ENCODE peak calls at places on chromosomes 2 and 18, in seven cellular contexts. T is NCI-H524, A is memory B cell, F is GM03348, X is upper lobe of right lung, Z is myocyte, D is NCI-H2029. J is an unnamed sample.

GRCh38 chr2:45361666-45362065 is 249.4 kb downstream of the SRBD1 start:
- DNase-seq in T (no peak), A (no peak), F (no peak), X (no peak), Z (no peak), D (no peak), J (no peak)

GRCh38 chr18:58863539-58864145 is 1.0 kb upstream of the ZNF532 start:
- DNase-seq in T (no peak), A (peak), F (peak), X (peak), Z (peak), D (peak), J (peak)

GRCh38 chr2:17615728-17616351 is 75.3 kb downstream of the VSNL1 start:
- DNase-seq in T (no peak), A (no peak), F (peak), X (no peak), Z (no peak), D (no peak), J (peak)

GRCh38 chr2:237524631-237525030 is 37.6 kb downstream of the MLPH start:
- DNase-seq in T (no peak), A (no peak), F (no peak), X (no peak), Z (no peak), D (no peak), J (no peak)

GRCh38 chr2:58107803-58108710 is 61.5 kb downstream of the VRK2 start:
- DNase-seq in T (no peak), A (no peak), F (peak), X (no peak), Z (peak), D (no peak), J (peak)

GRCh38 chr2:53568463-53568862 is 199.1 kb upstream of the CHAC2 start:
- DNase-seq in T (no peak), A (no peak), F (peak), X (no peak), Z (peak), D (no peak), J (peak)

GRCh38 chr18:36130883-36131653 is 1.4 kb downstream of the ELP2 start:
- DNase-seq in T (no peak), A (no peak), F (no peak), X (no peak), Z (no peak), D (no peak), J (no peak)

GRCh38 chr18:45652703-45653490 is 37.6 kb downstream of the SLC14A2 start:
- DNase-seq in T (no peak), A (no peak), F (peak), X (no peak), Z (no peak), D (no peak), J (no peak)

GRCh38 chr2:226775032-226775509 is 24.5 kb downstream of the IRS1 start:
- DNase-seq in T (no peak), A (no peak), F (no peak), X (no peak), Z (no peak), D (no peak), J (no peak)

GRCh38 chr18:67733094-67733493 is 216.6 kb upstream of the DSEL start:
- DNase-seq in T (no peak), A (no peak), F (peak), X (no peak), Z (peak), D (no peak), J (no peak)

GRCh38 chr18:35573531-35573930 is 8.0 kb upstream of the GALNT1 start:
- DNase-seq in T (no peak), A (no peak), F (no peak), X (no peak), Z (no peak), D (no peak), J (no peak)

GRCh38 chr2:105102963-105103421 is 65.1 kb downstream of the MRPS9 start:
- DNase-seq in T (peak), A (no peak), F (peak), X (no peak), Z (peak), D (no peak), J (peak)

GRCh38 chr2:5482929-5483331 is 209.3 kb upstream of the SOX11 start:
- DNase-seq in T (no peak), A (no peak), F (no peak), X (no peak), Z (peak), D (no peak), J (no peak)

GRCh38 chr2:222290691-222291484 is 7.9 kb downstream of the PAX3 start:
- DNase-seq in T (peak), A (no peak), F (peak), X (no peak), Z (no peak), D (no peak), J (peak)